ENCODE peak calls at places on chromosomes 13 and 19, in eight cellular contexts. F, J, Z, E, U, R, H and Q are unnamed samples.

GRCh38 chr19:17220207-17220758 is 5.1 kb downstream of the USE1 start:
- DNase-seq in Z (no peak), J (peak), E (peak), H (no peak), R (no peak), U (no peak), F (no peak), Q (no peak)

GRCh38 chr13:99389520-99390304 is 82.5 kb upstream of the GPR183 start:
- DNase-seq in R (no peak), J (no peak), Z (no peak), E (no peak), F (no peak), H (no peak), U (no peak), Q (no peak)

GRCh38 chr19:41920878-41921277 is 7.4 kb downstream of the ERFL start:
- DNase-seq in J (no peak), Z (no peak), U (no peak), R (no peak), H (no peak), E (no peak), F (no peak), Q (no peak)

GRCh38 chr19:37763488-37763887 is 15.9 kb downstream of the ZNF573 start:
- DNase-seq in R (no peak), H (no peak), J (no peak), Z (no peak), U (no peak), F (no peak), E (peak), Q (no peak)

GRCh38 chr19:34381399-34382251 is 16.6 kb downstream of the GPI start:
- DNase-seq in U (no peak), J (no peak), Z (no peak), H (no peak), R (no peak), F (no peak), E (no peak), Q (no peak)

GRCh38 chr13:45850020-45850613 is 1.4 kb downstream of the SIAH3 start:
- DNase-seq in R (peak), J (no peak), U (no peak), Z (no peak), F (no peak), H (no peak), E (no peak), Q (peak)

GRCh38 chr13:99468971-99469545 is 32.2 kb upstream of the TM9SF2 start:
- DNase-seq in E (no peak), J (no peak), R (no peak), Z (no peak), U (no peak), H (no peak), F (no peak), Q (peak)

GRCh38 chr19:610801-611505 is 21.3 kb downstream of the HCN2 start:
- DNase-seq in R (no peak), E (peak), U (peak), J (peak), Z (no peak), H (no peak), F (peak), Q (no peak)

GRCh38 chr19:3968556-3969434 is 2.1 kb downstream of the DAPK3 start:
- DNase-seq in R (peak), F (peak), H (no peak), U (peak), Z (no peak), J (no peak), E (peak), Q (peak)

GRCh38 chr19:3338541-3339181 is 27.7 kb upstream of the NFIC start:
- DNase-seq in U (no peak), Z (no peak), H (no peak), E (no peak), R (no peak), J (peak), F (peak), Q (no peak)

GRCh38 chr13:70043685-70044084 is 63.9 kb upstream of the ATXN8OS start:
- DNase-seq in U (no peak), R (no peak), J (no peak), Z (no peak), F (no peak), H (no peak), E (no peak), Q (no peak)

GRCh38 chr19:13032837-13033236 is 37.6 kb downstream of the NFIX start:
- DNase-seq in H (no peak), U (no peak), R (no peak), E (no peak), Z (no peak), F (no peak), J (no peak), Q (no peak)

GRCh38 chr13:114054269-114054668 is 78.2 kb downstream of the RASA3 start:
- DNase-seq in R (no peak), Z (no peak), E (no peak), F (no peak), U (no peak), H (no peak), J (peak), Q (peak)

GRCh38 chr19:38686530-38686888 is 39.1 kb downstream of the ACTN4 start:
- DNase-seq in E (no peak), R (peak), H (no peak), U (no peak), Z (no peak), F (no peak), J (peak), Q (no peak)

GRCh38 chr19:11381535-11382369 is 2.4 kb downstream of the EPOR start:
- DNase-seq in E (peak), F (peak), Z (no peak), H (peak), R (peak), J (peak), U (no peak), Q (peak)

GRCh38 chr13:83730674-83731073 is 151.6 kb downstream of the SLITRK1 start:
- DNase-seq in F (no peak), Z (no peak), U (no peak), J (no peak), R (no peak), H (no peak), E (no peak), Q (no peak)

GRCh38 chr19:19342086-19343015 is 21.7 kb downstream of the MAU2 start:
- DNase-seq in H (peak), J (peak), Z (peak), U (no peak), R (peak), F (peak), E (peak), Q (peak)

GRCh38 chr13:24135674-24136300 is 24.7 kb upstream of the SPATA13 start:
- DNase-seq in R (no peak), U (no peak), F (no peak), J (no peak), E (peak), Z (no peak), H (no peak), Q (no peak)

GRCh38 chr19:50377051-50377441 is 789 bp downstream of the NR1H2 start:
- DNase-seq in H (no peak), U (no peak), E (no peak), F (no peak), R (no peak), Z (peak), J (peak), Q (peak)

GRCh38 chr13:67792151-67792665 is 562.1 kb upstream of the PCDH9 start:
- DNase-seq in J (no peak), R (no peak), Z (no peak), H (no peak), U (no peak), E (no peak), F (no peak), Q (peak)

GRCh38 chr19:40415799-40416198 is 2.6 kb upstream of the PRX start:
- DNase-seq in Z (no peak), J (no peak), U (no peak), R (no peak), E (no peak), F (no peak), H (no peak), Q (no peak)

GRCh38 chr19:58569191-58569942 is 3.8 kb downstream of the MZF1 start:
- DNase-seq in H (no peak), R (no peak), Z (no peak), J (no peak), E (no peak), F (no peak), U (no peak), Q (no peak)

GRCh38 chr13:39602614-39603366 is at the start of gene LHFPL6:
- DNase-seq in H (peak), Z (peak), U (no peak), E (peak), F (peak), J (peak), R (peak), Q (peak)

GRCh38 chr19:40284251-40284500 is 969 bp downstream of the AKT2 start:
- DNase-seq in Z (no peak), F (no peak), R (no peak), U (no peak), H (no peak), J (no peak), E (no peak), Q (no peak)

GRCh38 chr19:51016798-51017683 is 2.5 kb downstream of the KLK10 start:
- DNase-seq in Z (peak), J (peak), F (no peak), U (no peak), H (peak), E (peak), R (peak), Q (peak)

GRCh38 chr19:2986951-2987491 is 9.7 kb downstream of the TLE6 start:
- DNase-seq in H (no peak), R (peak), U (no peak), J (no peak), F (no peak), E (no peak), Z (peak), Q (peak)